ENCODE peak calls at places on chromosomes 11 and 22, in nine cellular contexts. W, F, X, E, O, A, N, R and M are unnamed samples.

GRCh38 chr22:40436460-40437431 is 66.4 kb downstream of the SGSM3 start:
- DNase-seq in E (peak; percentile 53), O (peak; percentile 28), R (no peak), F (peak; percentile 70), A (peak; percentile 77), X (peak; percentile 31), W (no peak), N (no peak), M (peak; percentile 63)

GRCh38 chr11:76216536-76217326 is 10.4 kb upstream of the WNT11 start:
- DNase-seq in O (peak; percentile 34), X (no peak), N (no peak), R (no peak), W (no peak), E (no peak), F (no peak), A (peak; percentile 92), M (no peak)

GRCh38 chr11:65833297-65834030 is at the start of gene SNX32:
- DNase-seq in F (no peak), X (peak; percentile 97), W (peak; percentile 100), E (no peak), A (peak; percentile 98), R (peak; percentile 96), O (peak; percentile 95), N (peak; percentile 96), M (peak; percentile 95)

GRCh38 chr22:47807506-47807905 is 1045.1 kb downstream of the TBC1D22A start:
- DNase-seq in X (no peak), E (no peak), W (peak; percentile 43), O (no peak), F (no peak), A (peak; percentile 23), R (no peak), N (no peak), M (no peak)

GRCh38 chr11:6418199-6418957 is 516 bp downstream of the APBB1 start:
- DNase-seq in R (no peak), X (peak; percentile 30), N (peak; percentile 84), O (peak; percentile 69), A (peak; percentile 59), F (no peak), E (no peak), W (no peak), M (no peak)

GRCh38 chr11:101434241-101434640 is 149.6 kb downstream of the TRPC6 start:
- DNase-seq in X (no peak), E (no peak), O (no peak), N (no peak), A (no peak), R (no peak), W (no peak), F (no peak), M (no peak)

GRCh38 chr11:122697636-122698167 is 42.2 kb downstream of the UBASH3B start:
- DNase-seq in F (no peak), N (no peak), W (no peak), O (no peak), R (no peak), A (no peak), E (no peak), X (no peak), M (peak; percentile 23)

GRCh38 chr11:32385998-32386397 is 49.3 kb downstream of the WT1 start:
- DNase-seq in O (no peak), R (no peak), F (peak; percentile 44), X (peak; percentile 24), W (peak; percentile 45), N (no peak), E (peak; percentile 38), A (peak; percentile 55), M (peak; percentile 40)

GRCh38 chr11:79087957-79088318 is 352.9 kb downstream of the TENM4 start:
- DNase-seq in F (no peak), E (no peak), R (no peak), N (no peak), W (no peak), O (no peak), X (no peak), A (no peak), M (no peak)

GRCh38 chr11:108754901-108755625 is 90.2 kb downstream of the DDX10 start:
- DNase-seq in A (no peak), R (no peak), N (no peak), F (no peak), W (no peak), O (no peak), X (no peak), E (no peak), M (no peak)

GRCh38 chr22:39290248-39290720 is 29.1 kb downstream of the RPL3 start:
- DNase-seq in O (no peak), E (peak; percentile 48), W (no peak), A (no peak), R (no peak), X (no peak), F (no peak), N (peak; percentile 61), M (no peak)

GRCh38 chr11:17218403-17218802 is 10.6 kb upstream of the PIK3C2A start:
- DNase-seq in F (no peak), W (no peak), R (no peak), E (no peak), X (no peak), A (no peak), O (no peak), N (no peak), M (no peak)

GRCh38 chr11:34188181-34188580 is 82.8 kb downstream of the NAT10 start:
- DNase-seq in O (no peak), F (no peak), X (no peak), W (no peak), N (no peak), R (no peak), A (no peak), E (no peak), M (no peak)

GRCh38 chr11:77386178-77386577 is 84.7 kb upstream of the GDPD4 start:
- DNase-seq in N (no peak), X (no peak), E (no peak), W (no peak), A (no peak), R (no peak), O (no peak), F (no peak), M (no peak)

GRCh38 chr11:64854534-64855502 is 10.4 kb upstream of the CDC42BPG start:
- DNase-seq in N (peak; percentile 84), A (peak; percentile 94), O (peak; percentile 67), R (peak; percentile 82), X (peak; percentile 85), E (peak; percentile 91), F (peak; percentile 97), W (peak; percentile 97), M (peak; percentile 69)

GRCh38 chr22:50408311-50408710 is 65.2 kb downstream of the PPP6R2 start:
- DNase-seq in A (no peak), W (no peak), X (no peak), E (no peak), N (no peak), F (no peak), O (no peak), R (no peak), M (no peak)
- TF ChIP-seq POLR2A in A (no peak), W (no peak), X (no peak), E (no peak), N (no peak), F (no peak), O (no peak), R (no peak), M (no peak)

DNA sequence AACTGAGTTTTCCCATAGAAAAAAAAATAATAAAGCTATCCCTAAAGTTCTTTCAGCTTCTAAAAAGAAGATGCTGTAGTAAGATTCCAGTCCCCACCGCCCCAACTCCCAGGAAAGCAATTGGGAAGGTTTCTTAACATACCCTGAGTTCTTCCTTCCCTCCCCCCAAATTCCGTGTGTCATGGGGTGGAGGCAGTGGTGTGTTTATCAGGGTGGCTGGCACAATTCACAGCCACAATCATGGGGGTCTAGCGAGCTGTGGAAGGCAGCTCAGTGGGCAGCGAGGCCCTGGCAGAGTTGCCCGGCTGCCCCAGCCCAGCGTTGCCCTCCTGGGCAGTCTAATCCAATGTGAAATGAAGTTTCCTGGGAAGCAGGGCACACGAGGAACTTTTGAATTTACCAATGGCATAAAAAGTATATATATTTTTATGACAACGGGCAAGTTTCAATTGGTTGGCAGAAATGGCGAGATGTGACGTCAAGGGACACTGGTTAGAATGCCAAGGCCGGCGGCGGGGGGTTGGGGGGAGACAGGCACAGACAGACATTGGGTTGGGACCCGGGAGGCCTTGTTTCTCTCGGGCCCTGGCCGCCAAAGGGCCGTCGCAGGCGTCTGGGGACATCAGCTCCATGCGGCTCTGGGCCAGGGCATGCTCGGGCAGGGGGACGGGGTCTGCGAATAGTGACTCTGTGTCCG is 80.7 kb upstream of the PPARA start:
- DNase-seq in A (peak; percentile 97), O (peak; percentile 95), N (peak; percentile 89), W (peak; percentile 93), R (peak; percentile 84), E (peak; percentile 91), F (peak; percentile 96), X (peak; percentile 89), M (no peak)
- TF ChIP-seq POLR2A in A (peak; percentile 55), O (peak; percentile 80), N (no peak), W (no peak), R (peak; percentile 74), E (peak; percentile 80), F (peak; percentile 53), X (peak; percentile 96), M (peak; percentile 99)

DNA sequence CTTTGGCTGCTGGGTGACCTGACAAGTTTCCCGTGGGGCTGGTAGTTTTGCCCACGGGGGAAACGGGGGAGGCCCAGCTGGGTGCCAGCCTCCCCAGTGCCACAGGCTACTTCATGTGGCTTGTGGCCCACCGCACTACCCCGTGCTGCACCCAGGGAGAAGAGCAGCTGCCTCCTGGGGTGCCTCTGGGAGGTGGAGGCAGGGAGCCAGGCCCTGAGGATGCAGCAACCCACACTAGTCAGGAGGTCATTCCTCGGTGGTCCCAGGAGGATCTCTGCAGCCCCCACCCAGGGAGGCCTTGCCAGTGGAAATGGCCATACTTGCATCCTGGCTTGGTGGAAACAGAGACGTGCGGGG is 3.5 kb downstream of the PIM3 start:
- DNase-seq in E (no peak), N (peak; percentile 81), X (peak; percentile 9), W (peak; percentile 83), R (peak; percentile 26), O (no peak), A (peak; percentile 55), F (no peak), M (no peak)
- TF ChIP-seq POLR2A in E (no peak), N (no peak), X (no peak), W (no peak), R (no peak), O (no peak), A (no peak), F (no peak), M (no peak)

GRCh38 chr22:24460418-24461089 is 33.2 kb downstream of the ADORA2A start:
- DNase-seq in F (no peak), X (no peak), A (no peak), R (no peak), O (no peak), W (peak; percentile 40), N (no peak), E (no peak), M (peak; percentile 18)
- TF ChIP-seq POLR2A in F (no peak), X (no peak), A (no peak), R (no peak), O (no peak), W (no peak), N (no peak), E (no peak), M (no peak)